ENCODE peak calls at places on chromosomes 7 and 10, in eight cellular contexts. One of them, this sample, is unnamed.

GRCh38 chr7:12403287-12404181 is at the start of gene VWDE:
- DNase-seq in H7: peak
- DNase-seq in psoas muscle: no peak
- DNase-seq in dorsolateral prefrontal cortex: peak
- DNase-seq in AG10803: peak
- DNase-seq in A549: peak
- DNase-seq in CD4-positive, CD25-positive, alpha-beta regulatory T cell: peak
- DNase-seq in effector memory CD4-positive, alpha-beta T cell: peak
- DNase-seq in this sample: peak

GRCh38 chr10:128471151-128471550 is 344.9 kb upstream of the MKI67 start:
- DNase-seq in dorsolateral prefrontal cortex: no peak
- DNase-seq in AG10803: no peak
- DNase-seq in H7: no peak
- DNase-seq in effector memory CD4-positive, alpha-beta T cell: no peak
- DNase-seq in psoas muscle: no peak
- DNase-seq in A549: no peak
- DNase-seq in CD4-positive, CD25-positive, alpha-beta regulatory T cell: no peak
- DNase-seq in this sample: no peak

GRCh38 chr10:88165849-88166271 is 302.4 kb downstream of the PTEN start:
- DNase-seq in A549: no peak
- DNase-seq in dorsolateral prefrontal cortex: no peak
- DNase-seq in effector memory CD4-positive, alpha-beta T cell: no peak
- DNase-seq in AG10803: peak
- DNase-seq in psoas muscle: no peak
- DNase-seq in H7: no peak
- DNase-seq in CD4-positive, CD25-positive, alpha-beta regulatory T cell: no peak
- DNase-seq in this sample: peak

GRCh38 chr10:17735166-17735941 is 16.6 kb upstream of the TMEM236 start:
- DNase-seq in H7: no peak
- DNase-seq in psoas muscle: peak
- DNase-seq in dorsolateral prefrontal cortex: no peak
- DNase-seq in CD4-positive, CD25-positive, alpha-beta regulatory T cell: no peak
- DNase-seq in effector memory CD4-positive, alpha-beta T cell: no peak
- DNase-seq in A549: no peak
- DNase-seq in AG10803: no peak
- DNase-seq in this sample: peak

GRCh38 chr10:127945948-127946347 is 39.0 kb downstream of the PTPRE start:
- DNase-seq in H7: no peak
- DNase-seq in dorsolateral prefrontal cortex: no peak
- DNase-seq in psoas muscle: no peak
- DNase-seq in A549: no peak
- DNase-seq in CD4-positive, CD25-positive, alpha-beta regulatory T cell: no peak
- DNase-seq in effector memory CD4-positive, alpha-beta T cell: no peak
- DNase-seq in AG10803: no peak
- DNase-seq in this sample: no peak

GRCh38 chr7:116180302-116180701 is 30.0 kb upstream of the TES start:
- DNase-seq in CD4-positive, CD25-positive, alpha-beta regulatory T cell: peak
- DNase-seq in psoas muscle: no peak
- DNase-seq in dorsolateral prefrontal cortex: no peak
- DNase-seq in H7: peak
- DNase-seq in AG10803: peak
- DNase-seq in effector memory CD4-positive, alpha-beta T cell: no peak
- DNase-seq in A549: peak
- DNase-seq in this sample: peak

GRCh38 chr7:1809070-1809469 is 139.0 kb downstream of the ELFN1 start:
- DNase-seq in AG10803: no peak
- DNase-seq in effector memory CD4-positive, alpha-beta T cell: no peak
- DNase-seq in CD4-positive, CD25-positive, alpha-beta regulatory T cell: no peak
- DNase-seq in psoas muscle: no peak
- DNase-seq in H7: peak
- DNase-seq in dorsolateral prefrontal cortex: no peak
- DNase-seq in A549: no peak
- DNase-seq in this sample: no peak

GRCh38 chr7:20402297-20403230 is 71.9 kb downstream of the ITGB8 start:
- DNase-seq in A549: no peak
- DNase-seq in dorsolateral prefrontal cortex: no peak
- DNase-seq in CD4-positive, CD25-positive, alpha-beta regulatory T cell: no peak
- DNase-seq in AG10803: peak
- DNase-seq in psoas muscle: no peak
- DNase-seq in H7: no peak
- DNase-seq in effector memory CD4-positive, alpha-beta T cell: no peak
- DNase-seq in this sample: peak

GRCh38 chr10:133196936-133197758 is 32.9 kb upstream of the UTF1 start:
- DNase-seq in dorsolateral prefrontal cortex: no peak
- DNase-seq in AG10803: no peak
- DNase-seq in A549: no peak
- DNase-seq in psoas muscle: peak
- DNase-seq in CD4-positive, CD25-positive, alpha-beta regulatory T cell: no peak
- DNase-seq in H7: peak
- DNase-seq in effector memory CD4-positive, alpha-beta T cell: no peak
- DNase-seq in this sample: no peak

GRCh38 chr7:19117081-19117869 is at the start of gene TWIST1:
- DNase-seq in CD4-positive, CD25-positive, alpha-beta regulatory T cell: no peak
- DNase-seq in effector memory CD4-positive, alpha-beta T cell: no peak
- DNase-seq in psoas muscle: peak
- DNase-seq in A549: peak
- DNase-seq in AG10803: peak
- DNase-seq in dorsolateral prefrontal cortex: no peak
- DNase-seq in H7: peak
- DNase-seq in this sample: peak

GRCh38 chr7:87505122-87505521 is 29.6 kb upstream of the ABCB4 start:
- DNase-seq in psoas muscle: no peak
- DNase-seq in A549: no peak
- DNase-seq in H7: no peak
- DNase-seq in effector memory CD4-positive, alpha-beta T cell: no peak
- DNase-seq in CD4-positive, CD25-positive, alpha-beta regulatory T cell: no peak
- DNase-seq in AG10803: no peak
- DNase-seq in dorsolateral prefrontal cortex: no peak
- DNase-seq in this sample: no peak

GRCh38 chr10:60446855-60447254 is 57.2 kb upstream of the ANK3 start:
- DNase-seq in CD4-positive, CD25-positive, alpha-beta regulatory T cell: peak
- DNase-seq in A549: no peak
- DNase-seq in effector memory CD4-positive, alpha-beta T cell: no peak
- DNase-seq in dorsolateral prefrontal cortex: no peak
- DNase-seq in AG10803: peak
- DNase-seq in H7: no peak
- DNase-seq in psoas muscle: no peak
- DNase-seq in this sample: peak

GRCh38 chr10:3067045-3067858 is at the start of gene PFKP:
- DNase-seq in psoas muscle: peak
- DNase-seq in A549: peak
- DNase-seq in CD4-positive, CD25-positive, alpha-beta regulatory T cell: peak
- DNase-seq in H7: peak
- DNase-seq in AG10803: no peak
- DNase-seq in effector memory CD4-positive, alpha-beta T cell: peak
- DNase-seq in dorsolateral prefrontal cortex: no peak
- DNase-seq in this sample: no peak

GRCh38 chr7:79982151-79982770 is 152.4 kb upstream of the GNAI1 start:
- DNase-seq in AG10803: peak
- DNase-seq in H7: no peak
- DNase-seq in effector memory CD4-positive, alpha-beta T cell: no peak
- DNase-seq in A549: peak
- DNase-seq in CD4-positive, CD25-positive, alpha-beta regulatory T cell: no peak
- DNase-seq in dorsolateral prefrontal cortex: no peak
- DNase-seq in psoas muscle: no peak
- DNase-seq in this sample: peak

DNA sequence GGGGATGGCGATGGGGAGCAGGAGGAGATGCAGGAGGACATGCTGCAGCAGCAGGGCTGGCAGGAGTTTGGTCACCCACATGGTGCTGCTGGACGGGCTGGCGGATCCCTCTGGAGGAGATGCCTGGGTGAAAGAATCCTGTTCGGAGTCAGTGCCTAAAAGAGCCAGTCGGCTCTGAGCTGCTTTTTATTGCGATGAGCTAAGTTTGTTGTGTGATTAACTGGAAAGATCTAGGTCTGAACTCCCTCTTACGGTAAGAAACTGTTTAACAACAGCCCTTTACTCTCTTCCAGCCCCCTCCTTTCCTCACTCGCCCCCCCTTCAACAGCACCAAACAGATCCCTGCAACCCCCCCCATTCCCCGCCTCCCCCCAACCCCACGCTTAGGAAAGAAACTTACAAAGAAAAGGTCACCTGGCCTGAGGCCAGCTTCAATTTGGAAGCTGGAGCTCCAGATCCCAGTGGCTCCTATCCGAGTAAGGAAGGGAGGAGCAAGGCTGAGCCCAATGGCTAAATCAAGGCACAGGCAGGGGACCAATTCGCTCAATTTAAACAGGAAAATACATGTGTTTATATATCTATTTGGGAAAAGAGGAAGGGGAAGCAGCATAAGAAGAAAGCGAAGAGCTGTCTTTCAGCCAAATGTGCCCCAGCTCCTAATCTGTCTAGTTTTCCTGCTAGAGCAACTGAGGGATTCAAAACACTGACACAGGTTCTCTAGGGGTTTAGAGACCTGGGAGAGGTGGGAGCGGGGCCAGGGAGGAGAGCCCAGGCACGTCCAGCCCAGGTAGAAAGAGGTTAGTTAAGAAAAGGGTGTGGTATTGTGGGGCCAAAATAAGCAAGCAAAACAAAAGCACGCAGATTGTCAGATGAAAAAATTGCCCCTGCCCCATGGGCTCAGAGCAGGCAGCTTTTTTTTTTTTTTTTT is at the start of gene HGF:
- DNase-seq in psoas muscle: peak
- DNase-seq in CD4-positive, CD25-positive, alpha-beta regulatory T cell: no peak
- DNase-seq in dorsolateral prefrontal cortex: peak
- DNase-seq in effector memory CD4-positive, alpha-beta T cell: no peak
- DNase-seq in H7: peak
- DNase-seq in A549: no peak
- DNase-seq in AG10803: peak
- DNase-seq in this sample: peak
- H3K4me3 ChIP-seq in psoas muscle: peak
- H3K4me3 ChIP-seq in CD4-positive, CD25-positive, alpha-beta regulatory T cell: no peak
- H3K4me3 ChIP-seq in dorsolateral prefrontal cortex: peak
- H3K4me3 ChIP-seq in effector memory CD4-positive, alpha-beta T cell: no peak
- H3K4me3 ChIP-seq in H7: no peak
- H3K4me3 ChIP-seq in A549: no peak
- H3K4me3 ChIP-seq in AG10803: peak
- H3K4me3 ChIP-seq in this sample: peak

GRCh38 chr7:90988523-90988922 is 275.7 kb upstream of the FZD1 start:
- DNase-seq in psoas muscle: no peak
- DNase-seq in dorsolateral prefrontal cortex: no peak
- DNase-seq in A549: no peak
- DNase-seq in CD4-positive, CD25-positive, alpha-beta regulatory T cell: no peak
- DNase-seq in effector memory CD4-positive, alpha-beta T cell: no peak
- DNase-seq in H7: no peak
- DNase-seq in AG10803: no peak
- DNase-seq in this sample: no peak
- H3K4me3 ChIP-seq in psoas muscle: no peak
- H3K4me3 ChIP-seq in dorsolateral prefrontal cortex: no peak
- H3K4me3 ChIP-seq in A549: no peak
- H3K4me3 ChIP-seq in CD4-positive, CD25-positive, alpha-beta regulatory T cell: no peak
- H3K4me3 ChIP-seq in effector memory CD4-positive, alpha-beta T cell: no peak
- H3K4me3 ChIP-seq in H7: no peak
- H3K4me3 ChIP-seq in AG10803: no peak
- H3K4me3 ChIP-seq in this sample: no peak

GRCh38 chr10:13162013-13162364 is 631 bp downstream of the MCM10 start:
- DNase-seq in H7: peak
- DNase-seq in AG10803: no peak
- DNase-seq in psoas muscle: no peak
- DNase-seq in CD4-positive, CD25-positive, alpha-beta regulatory T cell: no peak
- DNase-seq in effector memory CD4-positive, alpha-beta T cell: no peak
- DNase-seq in dorsolateral prefrontal cortex: no peak
- DNase-seq in A549: no peak
- DNase-seq in this sample: no peak

GRCh38 chr10:13160934-13161266 is 458 bp upstream of the MCM10 start:
- DNase-seq in A549: no peak
- DNase-seq in CD4-positive, CD25-positive, alpha-beta regulatory T cell: no peak
- DNase-seq in dorsolateral prefrontal cortex: no peak
- DNase-seq in H7: no peak
- DNase-seq in AG10803: no peak
- DNase-seq in effector memory CD4-positive, alpha-beta T cell: no peak
- DNase-seq in psoas muscle: no peak
- DNase-seq in this sample: no peak

GRCh38 chr10:13163859-13164258 is 2.5 kb downstream of the MCM10 start:
- DNase-seq in A549: no peak
- DNase-seq in dorsolateral prefrontal cortex: no peak
- DNase-seq in AG10803: no peak
- DNase-seq in psoas muscle: no peak
- DNase-seq in CD4-positive, CD25-positive, alpha-beta regulatory T cell: no peak
- DNase-seq in effector memory CD4-positive, alpha-beta T cell: no peak
- DNase-seq in H7: no peak
- DNase-seq in this sample: no peak

GRCh38 chr10:13161267-13162012 is at the start of gene MCM10:
- DNase-seq in H7: peak
- DNase-seq in AG10803: peak
- DNase-seq in effector memory CD4-positive, alpha-beta T cell: peak
- DNase-seq in dorsolateral prefrontal cortex: peak
- DNase-seq in CD4-positive, CD25-positive, alpha-beta regulatory T cell: peak
- DNase-seq in psoas muscle: peak
- DNase-seq in A549: peak
- DNase-seq in this sample: peak

DNA sequence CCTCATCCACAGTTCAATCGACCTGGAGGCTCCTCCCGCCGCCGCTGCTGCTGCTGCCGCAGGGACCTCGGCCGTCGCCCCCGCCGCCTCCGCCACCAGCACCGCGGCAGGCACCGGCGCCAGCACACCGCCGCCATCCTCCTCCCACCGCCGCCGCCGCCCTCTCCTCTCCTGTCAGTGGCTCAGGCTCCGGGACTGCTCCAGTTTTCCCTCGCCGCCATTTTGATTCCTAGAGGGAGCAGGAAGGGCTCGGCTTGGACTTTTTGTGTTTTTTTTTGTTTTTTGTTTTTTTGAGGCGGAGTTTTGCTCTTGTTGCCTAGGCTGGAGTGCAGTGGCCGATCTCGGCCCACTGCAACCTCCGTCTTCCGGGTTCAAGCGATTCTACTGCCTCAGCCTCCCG is 3.0 kb upstream of the MCM10 start:
- DNase-seq in CD4-positive, CD25-positive, alpha-beta regulatory T cell: no peak
- DNase-seq in dorsolateral prefrontal cortex: no peak
- DNase-seq in H7: no peak
- DNase-seq in AG10803: no peak
- DNase-seq in psoas muscle: peak
- DNase-seq in A549: no peak
- DNase-seq in effector memory CD4-positive, alpha-beta T cell: no peak
- DNase-seq in this sample: no peak
- H3K4me3 ChIP-seq in CD4-positive, CD25-positive, alpha-beta regulatory T cell: peak
- H3K4me3 ChIP-seq in dorsolateral prefrontal cortex: no peak
- H3K4me3 ChIP-seq in H7: no peak
- H3K4me3 ChIP-seq in AG10803: peak
- H3K4me3 ChIP-seq in psoas muscle: peak
- H3K4me3 ChIP-seq in A549: no peak
- H3K4me3 ChIP-seq in effector memory CD4-positive, alpha-beta T cell: no peak
- H3K4me3 ChIP-seq in this sample: no peak

GRCh38 chr10:77010430-77010829 is 627.2 kb downstream of the KCNMA1 start:
- DNase-seq in dorsolateral prefrontal cortex: no peak
- DNase-seq in H7: no peak
- DNase-seq in CD4-positive, CD25-positive, alpha-beta regulatory T cell: no peak
- DNase-seq in effector memory CD4-positive, alpha-beta T cell: no peak
- DNase-seq in AG10803: no peak
- DNase-seq in psoas muscle: no peak
- DNase-seq in A549: no peak
- DNase-seq in this sample: no peak
- H3K4me3 ChIP-seq in dorsolateral prefrontal cortex: no peak
- H3K4me3 ChIP-seq in H7: no peak
- H3K4me3 ChIP-seq in CD4-positive, CD25-positive, alpha-beta regulatory T cell: no peak
- H3K4me3 ChIP-seq in effector memory CD4-positive, alpha-beta T cell: no peak
- H3K4me3 ChIP-seq in AG10803: no peak
- H3K4me3 ChIP-seq in psoas muscle: no peak
- H3K4me3 ChIP-seq in A549: no peak
- H3K4me3 ChIP-seq in this sample: no peak

This sample was measured in fibroblast of pulmonary artery.